ENCODE peak calls at places on chromosomes 1 and 21, in four cellular contexts. T is left lung, R is A549, K is lower leg skin. P is an unnamed sample.

GRCh38 chr21:45409466-45410150 is 4.6 kb downstream of the COL18A1 start:
- DNase-seq in T (no peak), R (no peak), K (no peak), P (peak; percentile 92)

GRCh38 chr1:172180886-172181285 is 239.6 kb upstream of the C1orf105 start:
- DNase-seq in T (peak; percentile 41), R (no peak), K (peak; percentile 19), P (no peak)

GRCh38 chr1:182391362-182392044 is at the start of gene GLUL:
- DNase-seq in T (peak; percentile 94), R (peak; percentile 58), K (peak; percentile 94), P (peak; percentile 97)

GRCh38 chr1:92291372-92291999 is 7.3 kb downstream of the GLMN start:
- DNase-seq in T (no peak), R (peak; percentile 10), K (peak; percentile 17), P (no peak)

GRCh38 chr1:71228727-71229371 is 148.0 kb upstream of the ZRANB2 start:
- DNase-seq in T (no peak), R (no peak), K (no peak), P (no peak)

GRCh38 chr1:175715791-175716190 is 27.6 kb downstream of the TNR start:
- DNase-seq in T (no peak), R (no peak), K (no peak), P (no peak)

GRCh38 chr1:90711696-90712095 is 5.4 kb downstream of the BARHL2 start:
- DNase-seq in T (no peak), R (no peak), K (no peak), P (no peak)

GRCh38 chr1:116881879-116882520 is 27.7 kb upstream of the PTGFRN start:
- DNase-seq in T (peak; percentile 48), R (no peak), K (peak; percentile 80), P (no peak)

GRCh38 chr21:45494851-45495680 is 47.2 kb downstream of the SLC19A1 start:
- DNase-seq in T (no peak), R (no peak), K (no peak), P (peak; percentile 19)

GRCh38 chr1:27602510-27603319 is 1.2 kb downstream of the AHDC1 start:
- DNase-seq in T (no peak), R (peak; percentile 25), K (no peak), P (peak; percentile 77)

GRCh38 chr1:160652924-160653619 is 6.2 kb upstream of the SLAMF1 start:
- DNase-seq in T (no peak), R (no peak), K (no peak), P (no peak)

GRCh38 chr1:153678519-153679336 is at the start of gene NPR1:
- DNase-seq in T (peak; percentile 55), R (peak; percentile 48), K (no peak), P (peak; percentile 66)

GRCh38 chr1:235980976-235981375 is 83.9 kb downstream of the NID1 start:
- DNase-seq in T (no peak), R (no peak), K (no peak), P (no peak)

GRCh38 chr1:81877940-81878339 is 77.2 kb downstream of the ADGRL2 start:
- DNase-seq in T (no peak), R (no peak), K (no peak), P (no peak)

GRCh38 chr1:67888208-67888607 is 54.9 kb upstream of the GNG12 start:
- DNase-seq in T (no peak), R (no peak), K (no peak), P (no peak)

GRCh38 chr1:77037990-77038389 is 170.7 kb downstream of the ST6GALNAC5 start:
- DNase-seq in T (no peak), R (no peak), K (no peak), P (no peak)

GRCh38 chr1:162233937-162234336 is 142.7 kb downstream of the SPATA46 start:
- DNase-seq in T (no peak), R (no peak), K (no peak), P (no peak)

GRCh38 chr1:75265792-75266191 is 131.6 kb downstream of the LHX8 start:
- DNase-seq in T (no peak), R (peak; percentile 1), K (no peak), P (no peak)

GRCh38 chr1:179046808-179047636 is 21.3 kb downstream of the FAM20B start:
- DNase-seq in T (no peak), R (no peak), K (no peak), P (no peak)
- H3K4me3 ChIP-seq in T (no peak overlapping the region), R (no peak overlapping the region), K (no peak overlapping the region), P (no peak overlapping the region)

GRCh38 chr1:97138515-97139032 is 417.0 kb downstream of the PTBP2 start:
- DNase-seq in T (no peak), R (no peak), K (no peak), P (no peak)
- TF ChIP-seq CTCF in T (no peak), R (no peak), K (no peak), P (no peak)

GRCh38 chr1:200435200-200435780 is 25.5 kb upstream of the ZNF281 start:
- DNase-seq in T (no peak), R (no peak), K (no peak), P (no peak)

GRCh38 chr1:200438911-200439310 is 29.1 kb upstream of the ZNF281 start:
- DNase-seq in T (no peak), R (no peak), K (no peak), P (no peak)

GRCh38 chr1:200437556-200438203 is 27.8 kb upstream of the ZNF281 start:
- DNase-seq in T (no peak), R (no peak), K (no peak), P (no peak)

GRCh38 chr1:200436436-200436835 is 26.6 kb upstream of the ZNF281 start:
- DNase-seq in T (no peak), R (no peak), K (no peak), P (no peak)

DNA sequence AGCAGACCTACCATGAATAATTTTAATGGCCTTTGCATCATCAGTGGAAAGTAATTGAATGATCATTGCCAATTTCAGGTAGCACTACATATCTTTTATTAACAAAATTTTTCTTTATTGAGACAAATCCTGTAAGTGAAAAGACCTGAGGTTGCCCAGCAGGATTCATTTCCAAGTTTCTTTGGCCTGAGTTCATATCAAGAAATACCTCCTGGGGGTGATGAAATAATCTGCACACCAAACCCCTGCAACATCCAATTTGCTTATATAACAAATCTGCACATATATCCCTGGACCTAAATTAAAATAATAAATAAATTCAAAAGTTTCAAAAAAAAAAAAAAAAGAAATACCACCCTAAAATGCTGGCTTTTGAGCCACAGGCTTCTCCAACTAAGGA is 27.3 kb upstream of the ZNF281 start:
- DNase-seq in T (no peak), R (no peak), K (no peak), P (no peak)
- H3K4me3 ChIP-seq in T (no peak overlapping the region), R (no peak overlapping the region), K (no peak overlapping the region), P (no peak overlapping the region)

DNA sequence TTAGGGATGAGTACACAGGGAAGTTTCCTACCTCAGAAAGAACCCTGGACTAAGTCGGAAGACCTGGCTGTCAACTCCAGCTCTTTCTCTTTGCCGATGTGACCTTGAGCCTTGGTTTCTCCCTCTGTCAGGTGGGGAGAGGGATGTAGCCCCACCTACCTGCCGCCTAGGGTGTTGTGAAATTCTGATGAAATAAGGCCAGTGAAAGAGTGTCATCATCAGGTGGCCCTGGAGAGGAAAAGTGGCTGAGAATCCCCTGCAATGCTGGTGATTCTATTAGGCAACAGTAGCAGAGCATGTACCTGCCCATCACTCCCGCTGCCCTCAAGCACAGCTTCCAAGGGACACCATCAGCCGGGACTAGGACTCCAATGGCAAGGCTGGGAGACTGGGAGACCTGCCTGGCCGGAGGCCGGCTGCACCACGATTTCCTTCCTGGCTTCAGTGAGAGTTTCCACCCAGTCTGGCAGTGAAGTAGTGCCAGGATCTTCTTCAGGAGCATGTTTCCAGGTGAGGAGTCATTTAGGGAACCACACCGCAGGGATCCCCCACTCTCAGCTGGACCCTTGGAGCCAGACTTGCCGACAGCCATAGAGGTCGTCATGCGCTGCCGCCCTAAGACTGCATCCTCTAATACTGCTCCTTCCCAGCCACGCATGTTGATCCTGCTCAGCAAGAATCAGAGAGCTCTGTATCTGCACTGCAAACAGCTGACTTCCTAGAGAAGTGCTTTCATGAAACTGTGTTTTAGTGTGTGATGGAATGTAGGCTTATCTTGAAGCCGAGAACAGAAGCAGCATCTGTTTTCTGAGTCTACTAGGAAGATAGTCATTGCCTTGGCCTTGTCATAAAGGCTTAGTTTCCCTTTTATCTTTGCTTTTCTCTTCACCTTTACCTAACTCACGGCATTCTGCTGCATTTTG is 88.0 kb upstream of the F3 start:
- DNase-seq in T (no peak), R (no peak), K (no peak), P (no peak)
- TF ChIP-seq CTCF in T (no peak), R (no peak), K (no peak), P (no peak)

GRCh38 chr1:19468397-19468956 is 16.9 kb downstream of the CAPZB start:
- DNase-seq in T (peak; percentile 64), R (peak; percentile 37), K (no peak), P (no peak)
- H3K4me3 ChIP-seq in T (no peak overlapping the region), R (no peak overlapping the region), K (no peak overlapping the region), P (no peak overlapping the region)

DNA sequence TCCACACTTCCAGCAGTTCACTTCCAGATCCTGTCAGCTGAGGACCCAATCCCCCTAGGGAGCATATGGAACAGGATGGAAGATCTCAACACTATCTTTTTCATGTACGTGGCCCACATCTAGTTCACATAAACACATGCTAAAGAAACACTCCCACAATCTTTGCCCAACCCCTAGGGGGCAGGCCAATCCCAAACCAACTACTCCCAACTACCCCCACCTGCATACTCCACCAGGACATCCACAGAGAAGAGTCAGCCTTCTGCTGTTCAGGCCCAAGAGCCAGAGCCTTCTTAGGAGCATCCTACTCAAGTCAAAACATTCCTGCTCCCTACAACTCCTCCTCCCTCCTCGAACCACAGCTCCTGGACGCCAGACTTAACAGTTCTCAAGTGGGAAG is 5.6 kb upstream of the SLC5A9 start:
- DNase-seq in T (no peak), R (no peak), K (no peak), P (no peak)
- TF ChIP-seq CTCF in T (no peak), R (no peak), K (no peak), P (peak; percentile 24)

DNA sequence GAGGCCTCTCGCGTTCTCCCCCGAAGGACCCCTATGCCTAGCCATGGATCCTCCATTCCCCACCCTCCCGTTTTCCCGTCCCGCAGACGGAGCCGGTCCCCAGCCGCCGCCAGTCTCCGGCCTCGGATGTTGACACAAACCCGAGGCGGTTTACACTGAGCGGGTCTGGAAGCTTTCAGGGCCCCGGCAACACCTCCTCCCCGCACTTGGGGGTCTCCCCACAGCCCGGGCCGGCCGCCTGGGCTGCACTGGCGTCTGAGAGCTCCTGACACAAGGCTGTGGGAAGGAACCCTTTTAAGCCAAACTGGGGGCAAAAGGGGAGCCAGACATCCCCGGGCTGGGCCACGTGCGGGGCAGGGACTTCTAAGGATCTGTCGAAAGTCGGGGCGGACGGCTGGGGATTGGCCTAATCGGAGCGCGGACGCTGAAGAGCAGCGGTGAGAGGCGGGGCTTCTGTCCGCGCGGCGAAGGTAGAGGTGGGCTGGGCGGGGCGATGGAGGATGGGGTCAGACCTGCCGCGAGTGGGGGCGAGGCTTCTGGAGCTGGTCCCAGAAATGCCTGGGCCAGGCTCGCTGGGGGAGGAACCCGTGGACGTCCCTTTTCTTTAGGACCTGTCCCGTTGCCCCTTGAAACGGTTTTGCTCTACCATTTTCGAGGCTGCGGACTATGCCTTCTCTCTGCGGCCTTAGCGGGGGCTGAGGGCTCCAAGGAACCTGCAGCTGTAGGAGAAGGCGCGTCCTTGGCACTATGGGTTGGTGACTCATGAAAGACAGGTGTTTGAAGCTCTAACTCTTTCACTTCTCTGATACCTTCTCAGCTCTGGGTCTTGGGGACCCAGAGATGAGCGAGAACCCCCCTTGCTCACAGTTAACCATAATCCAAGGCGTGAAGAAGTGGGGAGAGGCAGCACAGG is 1.2 kb upstream of the HPCAL4 start:
- DNase-seq in T (peak; percentile 60), R (no peak), K (no peak), P (no peak)
- H3K4me3 ChIP-seq in T (no peak overlapping the region), R (peak overlapping the region; percentile 52), K (no peak overlapping the region), P (no peak overlapping the region)

DNA sequence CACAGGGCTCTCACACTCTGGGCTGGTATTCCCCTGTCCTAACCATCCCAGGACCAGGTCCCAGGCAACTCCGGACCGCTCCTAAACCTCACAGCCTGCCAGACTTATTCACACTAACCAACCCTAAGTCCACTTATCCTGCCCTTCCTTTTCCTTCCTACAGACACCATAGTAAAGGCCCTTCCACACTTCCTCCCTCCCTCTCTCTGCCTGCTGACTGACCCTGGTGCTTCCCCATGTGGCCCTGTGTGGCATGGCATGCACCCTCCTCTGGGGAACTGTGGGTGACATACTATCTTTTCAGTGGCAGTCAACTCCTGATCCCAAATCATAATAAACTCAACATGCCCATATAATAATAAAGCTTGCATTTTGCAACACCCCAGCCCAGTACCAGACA is 155.1 kb upstream of the DNAH14 start:
- DNase-seq in T (no peak), R (no peak), K (no peak), P (no peak)
- TF ChIP-seq CTCF in T (no peak), R (no peak), K (no peak), P (peak; percentile 13)